ENCODE peak calls at places on chromosomes 16 and 17, in nine cellular contexts. X is transverse colon, E is tibial nerve, C is adrenal gland, Y is thyroid gland, A is pancreas, Q is HFF-Myc, N is A549, Z is PC-9. H is an unnamed sample.
A peak's percentile ranks its signal among the peaks of the same experiment; 100 is the strongest.

GRCh38 chr16:15035163-15035729 is 20.6 kb downstream of the NTAN1 start:
- DNase-seq in X (no peak), E (no peak), C (no peak), Y (no peak), A (no peak), Q (no peak), N (no peak), Z (peak; percentile 20), H (no peak)

GRCh38 chr16:84137287-84137686 is 7.7 kb downstream of the HSDL1 start:
- DNase-seq in X (no peak), E (no peak), C (no peak), Y (peak; percentile 99), A (no peak), Q (no peak), N (no peak), Z (no peak), H (no peak)

GRCh38 chr16:74641969-74642368 is 24.7 kb downstream of the RFWD3 start:
- DNase-seq in X (no peak), E (no peak), C (peak; percentile 3), Y (no peak), A (no peak), Q (no peak), N (no peak), Z (no peak), H (no peak)

GRCh38 chr17:64278614-64279013 is 15.6 kb upstream of the TEX2 start:
- DNase-seq in X (peak; percentile 20), E (no peak), C (no peak), Y (no peak), A (no peak), Q (no peak), N (no peak), Z (no peak), H (no peak)

GRCh38 chr17:73387746-73388577 is 76.2 kb upstream of the CDC42EP4 start:
- DNase-seq in X (no peak), E (no peak), C (no peak), Y (no peak), A (no peak), Q (no peak), N (no peak), Z (no peak), H (no peak)

GRCh38 chr16:57578521-57579360 is 36.3 kb downstream of the ADGRG5 start:
- DNase-seq in X (no peak), E (no peak), C (no peak), Y (no peak), A (no peak), Q (no peak), N (no peak), Z (no peak), H (no peak)

GRCh38 chr17:10614536-10615155 is 42.5 kb downstream of the MYH3 start:
- DNase-seq in X (peak; percentile 36), E (peak; percentile 66), C (peak; percentile 58), Y (peak; percentile 42), A (no peak), Q (no peak), N (peak; percentile 77), Z (no peak), H (no peak)

GRCh38 chr16:22784690-22785214 is 29.2 kb upstream of the HS3ST2 start:
- DNase-seq in X (no peak), E (no peak), C (no peak), Y (no peak), A (no peak), Q (no peak), N (no peak), Z (no peak), H (no peak)

GRCh38 chr17:74433421-74434121 is 1.7 kb downstream of the GPRC5C start:
- DNase-seq in X (no peak), E (no peak), C (no peak), Y (peak; percentile 58), A (no peak), Q (no peak), N (no peak), Z (no peak), H (peak; percentile 59)

GRCh38 chr16:88505405-88506082 is 52.5 kb downstream of the ZFPM1 start:
- DNase-seq in X (peak; percentile 89), E (no peak), C (peak; percentile 90), Y (peak; percentile 61), A (peak; percentile 91), Q (no peak), N (peak; percentile 69), Z (no peak), H (peak; percentile 88)

GRCh38 chr17:82959242-82959930 is 119.6 kb upstream of the ZNF750 start:
- DNase-seq in X (no peak), E (no peak), C (no peak), Y (no peak), A (no peak), Q (no peak), N (no peak), Z (no peak), H (peak; percentile 14)

GRCh38 chr16:84916850-84917249 is 94.5 kb downstream of the ZDHHC7 start:
- DNase-seq in X (no peak), E (no peak), C (no peak), Y (no peak), A (no peak), Q (no peak), N (no peak), Z (no peak), H (no peak)

GRCh38 chr17:42125565-42125964 is 3.0 kb downstream of the HSPB9 start:
- DNase-seq in X (no peak), E (no peak), C (peak; percentile 51), Y (no peak), A (peak; percentile 20), Q (no peak), N (no peak), Z (no peak), H (no peak)

GRCh38 chr17:42121066-42121769 is at the start of gene KAT2A:
- DNase-seq in X (peak; percentile 88), E (peak; percentile 65), C (peak; percentile 89), Y (peak; percentile 76), A (peak; percentile 76), Q (peak; percentile 52), N (peak; percentile 99), Z (peak; percentile 66), H (peak; percentile 84)

GRCh38 chr17:42124256-42124655 is 1.7 kb downstream of the HSPB9 start:
- DNase-seq in X (no peak), E (no peak), C (no peak), Y (no peak), A (no peak), Q (no peak), N (no peak), Z (no peak), H (no peak)

GRCh38 chr17:42120161-42121065 is 754 bp downstream of the KAT2A start:
- DNase-seq in X (no peak), E (no peak), C (no peak), Y (no peak), A (no peak), Q (no peak), N (peak; percentile 82), Z (no peak), H (no peak)

DNA sequence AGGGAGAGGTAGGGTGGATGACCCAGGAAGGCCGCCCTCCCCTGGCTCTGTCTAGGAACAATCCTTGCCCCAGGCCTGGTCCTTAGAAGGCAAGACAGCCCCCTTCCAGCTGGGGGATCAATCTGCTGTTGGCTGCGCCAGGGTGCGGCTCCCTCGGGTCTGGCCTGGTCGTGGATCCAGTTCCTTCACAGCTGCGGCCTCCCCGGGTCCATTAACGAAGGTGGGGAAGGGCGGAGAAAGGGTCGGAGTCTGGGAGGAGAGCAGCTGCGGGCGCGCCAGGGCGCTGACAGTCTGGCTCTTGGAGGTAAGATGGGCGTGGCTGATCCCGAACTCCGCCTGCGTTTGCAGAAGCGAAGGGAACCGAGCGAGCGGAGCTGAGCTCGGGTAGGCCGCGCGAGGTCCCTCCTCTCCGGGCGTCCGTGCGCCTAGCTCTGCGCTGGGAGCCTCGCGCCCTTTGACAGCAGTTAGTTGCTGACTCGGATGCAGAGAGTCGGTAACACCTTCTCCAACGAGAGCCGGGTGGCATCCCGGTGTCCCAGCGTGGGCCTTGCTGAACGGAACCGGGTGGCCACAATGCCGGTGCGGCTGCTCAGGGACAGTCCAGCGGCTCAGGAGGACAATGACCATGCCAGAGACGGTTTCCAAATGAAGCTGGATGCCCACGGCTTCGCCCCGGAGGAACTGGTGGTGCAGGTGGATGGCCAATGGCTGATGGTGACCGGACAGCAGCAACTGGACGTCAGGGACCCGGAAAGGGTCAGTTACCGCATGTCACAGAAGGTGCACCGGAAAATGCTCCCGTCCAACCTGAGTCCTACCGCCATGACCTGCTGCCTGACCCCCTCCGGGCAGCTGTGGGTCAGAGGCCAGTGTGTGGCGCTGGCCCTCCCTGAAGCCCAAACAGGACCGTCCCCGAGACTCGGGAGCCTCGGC is at the start of gene HSPB9:
- DNase-seq in X (peak; percentile 86), E (no peak), C (no peak), Y (peak; percentile 61), A (peak; percentile 93), Q (no peak), N (no peak), Z (no peak), H (peak; percentile 85)
- H3K4me3 ChIP-seq in X (peak within 1 kb of the TSS; percentile 7), E (no peak within 1 kb of the TSS), C (no peak within 1 kb of the TSS), Y (no peak within 1 kb of the TSS), A (peak within 1 kb of the TSS; percentile 13), Q (no peak within 1 kb of the TSS), N (no peak within 1 kb of the TSS), Z (no peak within 1 kb of the TSS), H (peak within 1 kb of the TSS; percentile 18)

GRCh38 chr16:6446370-6446769 is 886.3 kb upstream of the RBFOX1 start:
- DNase-seq in X (no peak), E (no peak), C (no peak), Y (no peak), A (no peak), Q (no peak), N (no peak), Z (no peak), H (no peak)
- TF ChIP-seq CTCF in X (no peak), E (no peak), C (no peak), Y (no peak), A (no peak), Q (no peak), N (no peak), Z (no peak), H (no peak)

DNA sequence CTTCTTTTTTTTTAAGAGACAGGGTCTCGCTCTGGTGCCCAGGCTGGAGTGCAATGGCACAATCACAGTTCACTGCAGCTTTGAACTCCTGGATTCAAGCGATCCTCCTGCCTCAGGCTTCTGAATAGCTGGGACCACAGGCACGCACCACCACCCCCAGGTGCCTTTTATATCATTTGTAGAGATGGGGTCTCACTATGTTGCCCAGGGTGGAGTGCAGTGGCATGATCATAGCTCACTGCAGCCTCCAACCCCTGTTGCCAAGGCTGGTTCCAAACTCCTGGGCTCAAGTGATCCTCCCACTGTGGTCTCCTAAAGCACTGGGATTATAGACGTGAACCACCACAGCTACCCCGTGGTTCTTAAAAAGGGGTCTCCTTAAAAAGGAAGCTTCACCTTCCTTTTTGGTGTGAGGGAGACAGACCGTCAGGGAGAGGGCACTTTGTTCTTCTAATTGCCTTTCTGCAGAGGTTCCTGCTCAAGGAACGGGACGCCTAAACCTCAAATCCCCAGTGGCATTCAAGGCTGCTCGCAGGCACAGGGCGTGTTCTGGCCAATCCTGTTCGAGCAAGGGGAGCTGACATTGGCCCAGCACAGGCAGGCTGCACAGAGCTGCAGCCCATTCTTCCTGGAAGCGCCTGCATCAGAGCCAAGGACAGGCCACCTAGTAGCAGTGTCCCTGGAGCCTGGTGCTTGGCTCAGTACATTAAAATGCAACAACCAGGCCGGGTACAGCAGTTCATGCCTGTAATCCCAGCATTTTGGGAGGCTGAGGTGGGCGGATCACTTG is 72.0 kb upstream of the CREBBP start:
- DNase-seq in X (peak; percentile 21), E (peak; percentile 86), C (peak; percentile 89), Y (peak; percentile 46), A (no peak), Q (no peak), N (no peak), Z (no peak), H (no peak)
- H3K4me3 ChIP-seq in X (no peak overlapping the region), E (no peak overlapping the region), C (no peak overlapping the region), Y (no peak overlapping the region), A (no peak overlapping the region), Q (no peak overlapping the region), N (no peak overlapping the region), Z (no peak overlapping the region), H (no peak overlapping the region)

GRCh38 chr16:6725634-6726331 is 606.9 kb upstream of the RBFOX1 start:
- DNase-seq in X (no peak), E (peak; percentile 8), C (no peak), Y (no peak), A (no peak), Q (no peak), N (no peak), Z (no peak), H (no peak)
- TF ChIP-seq CTCF in X (no peak), E (no peak), C (peak; percentile 3), Y (peak; percentile 48), A (no peak), Q (no peak), N (no peak), Z (peak; percentile 22), H (no peak)

H was measured in stomach.